ENCODE peak calls at places on chromosome 2, in nine cellular contexts. M is GM06990, W is GM12865, P is cardiac muscle cell, G is mesothelial cell of epicardium, X is left lung, E is NB4, O is Peyer's patch, H is neural crest cell. Y is an unnamed sample.

GRCh38 chr2:81324046-81324445 is 1019.5 kb upstream of the LRRTM1 start:
- DNase-seq in M (no peak), W (peak), P (peak), G (no peak), X (no peak), E (peak), O (peak), H (no peak), Y (no peak)

GRCh38 chr2:183126635-183127034 is 2.4 kb downstream of the NUP35 start:
- DNase-seq in M (no peak), W (no peak), P (no peak), G (no peak), X (no peak), E (no peak), O (no peak), H (no peak), Y (no peak)

GRCh38 chr2:74548285-74548918 is 5.3 kb downstream of the LOXL3 start:
- DNase-seq in M (no peak), W (no peak), P (no peak), G (no peak), X (no peak), E (no peak), O (no peak), H (no peak), Y (peak)

GRCh38 chr2:31983762-31984467 is 26.9 kb downstream of the MEMO1 start:
- DNase-seq in M (no peak), W (no peak), P (no peak), G (no peak), X (no peak), E (no peak), O (no peak), H (no peak), Y (no peak)

GRCh38 chr2:8479298-8479697 is 202.6 kb upstream of the ID2 start:
- DNase-seq in M (no peak), W (no peak), P (peak), G (no peak), X (no peak), E (no peak), O (no peak), H (no peak), Y (no peak)

GRCh38 chr2:120791961-120792295 is 56.3 kb downstream of the GLI2 start:
- DNase-seq in M (no peak), W (no peak), P (no peak), G (no peak), X (no peak), E (no peak), O (no peak), H (no peak), Y (no peak)

GRCh38 chr2:163665051-163665450 is 70.8 kb downstream of the FIGN start:
- DNase-seq in M (no peak), W (no peak), P (no peak), G (no peak), X (no peak), E (no peak), O (no peak), H (no peak), Y (no peak)

GRCh38 chr2:218022851-218023530 is 20.2 kb upstream of the TNS1 start:
- DNase-seq in M (no peak), W (no peak), P (no peak), G (no peak), X (peak), E (no peak), O (peak), H (no peak), Y (peak)

GRCh38 chr2:13005761-13006336 is 289.1 kb downstream of the TRIB2 start:
- DNase-seq in M (no peak), W (no peak), P (peak), G (no peak), X (no peak), E (no peak), O (no peak), H (no peak), Y (no peak)

GRCh38 chr2:74764429-74765272 is 69.3 kb upstream of the HK2 start:
- DNase-seq in M (no peak), W (peak), P (peak), G (no peak), X (no peak), E (peak), O (no peak), H (no peak), Y (no peak)

GRCh38 chr2:19362094-19362649 is 3.7 kb upstream of the OSR1 start:
- DNase-seq in M (no peak), W (no peak), P (no peak), G (no peak), X (no peak), E (peak), O (no peak), H (no peak), Y (no peak)

GRCh38 chr2:71607490-71607889 is 154.1 kb downstream of the DYSF start:
- DNase-seq in M (no peak), W (no peak), P (no peak), G (peak), X (peak), E (no peak), O (no peak), H (no peak), Y (no peak)

GRCh38 chr2:138602166-138602460 is 100.5 kb downstream of the SPOPL start:
- DNase-seq in M (no peak), W (no peak), P (no peak), G (no peak), X (no peak), E (no peak), O (no peak), H (no peak), Y (no peak)

GRCh38 chr2:32135409-32135808 is 30.3 kb upstream of the SLC30A6 start:
- DNase-seq in M (peak), W (peak), P (peak), G (no peak), X (no peak), E (peak), O (peak), H (no peak), Y (no peak)

GRCh38 chr2:178733975-178734374 is 73.2 kb downstream of the TTN start:
- DNase-seq in M (no peak), W (no peak), P (no peak), G (no peak), X (no peak), E (no peak), O (no peak), H (no peak), Y (no peak)

GRCh38 chr2:46796843-46797625 is 118.6 kb downstream of the MCFD2 start:
- DNase-seq in M (no peak), W (no peak), P (no peak), G (no peak), X (no peak), E (no peak), O (no peak), H (no peak), Y (no peak)

GRCh38 chr2:236988690-236989639 is 96.7 kb upstream of the COPS8 start:
- DNase-seq in M (no peak), W (no peak), P (peak), G (no peak), X (peak), E (no peak), O (no peak), H (peak), Y (peak)

GRCh38 chr2:12797815-12798214 is 81.1 kb downstream of the TRIB2 start:
- DNase-seq in M (no peak), W (no peak), P (peak), G (no peak), X (no peak), E (peak), O (no peak), H (no peak), Y (no peak)

GRCh38 chr2:238730001-238730669 is 117.8 kb upstream of the TWIST2 start:
- DNase-seq in M (no peak), W (no peak), P (no peak), G (no peak), X (no peak), E (no peak), O (no peak), H (no peak), Y (no peak)

GRCh38 chr2:241540391-241540765 is 18.2 kb upstream of the BOK start:
- DNase-seq in M (no peak), W (no peak), P (no peak), G (no peak), X (peak), E (no peak), O (no peak), H (no peak), Y (no peak)
- TF ChIP-seq CTCF in M (no peak), W (no peak), P (no peak), G (no peak), X (no peak), E (no peak), O (no peak), H (no peak), Y (no peak)

GRCh38 chr2:68912732-68913131 is 40.0 kb downstream of the GKN2 start:
- DNase-seq in M (no peak), W (no peak), P (no peak), G (no peak), X (no peak), E (peak), O (no peak), H (no peak), Y (no peak)
- TF ChIP-seq CTCF in M (no peak), W (no peak), P (no peak), G (no peak), X (no peak), E (no peak), O (no peak), H (no peak), Y (no peak)

GRCh38 chr2:78506301-78506700 is 519.2 kb upstream of the REG3G start:
- DNase-seq in M (no peak), W (no peak), P (no peak), G (no peak), X (no peak), E (no peak), O (no peak), H (no peak), Y (no peak)
- TF ChIP-seq CTCF in M (no peak), W (no peak), P (no peak), G (no peak), X (no peak), E (no peak), O (no peak), H (no peak), Y (no peak)

DNA sequence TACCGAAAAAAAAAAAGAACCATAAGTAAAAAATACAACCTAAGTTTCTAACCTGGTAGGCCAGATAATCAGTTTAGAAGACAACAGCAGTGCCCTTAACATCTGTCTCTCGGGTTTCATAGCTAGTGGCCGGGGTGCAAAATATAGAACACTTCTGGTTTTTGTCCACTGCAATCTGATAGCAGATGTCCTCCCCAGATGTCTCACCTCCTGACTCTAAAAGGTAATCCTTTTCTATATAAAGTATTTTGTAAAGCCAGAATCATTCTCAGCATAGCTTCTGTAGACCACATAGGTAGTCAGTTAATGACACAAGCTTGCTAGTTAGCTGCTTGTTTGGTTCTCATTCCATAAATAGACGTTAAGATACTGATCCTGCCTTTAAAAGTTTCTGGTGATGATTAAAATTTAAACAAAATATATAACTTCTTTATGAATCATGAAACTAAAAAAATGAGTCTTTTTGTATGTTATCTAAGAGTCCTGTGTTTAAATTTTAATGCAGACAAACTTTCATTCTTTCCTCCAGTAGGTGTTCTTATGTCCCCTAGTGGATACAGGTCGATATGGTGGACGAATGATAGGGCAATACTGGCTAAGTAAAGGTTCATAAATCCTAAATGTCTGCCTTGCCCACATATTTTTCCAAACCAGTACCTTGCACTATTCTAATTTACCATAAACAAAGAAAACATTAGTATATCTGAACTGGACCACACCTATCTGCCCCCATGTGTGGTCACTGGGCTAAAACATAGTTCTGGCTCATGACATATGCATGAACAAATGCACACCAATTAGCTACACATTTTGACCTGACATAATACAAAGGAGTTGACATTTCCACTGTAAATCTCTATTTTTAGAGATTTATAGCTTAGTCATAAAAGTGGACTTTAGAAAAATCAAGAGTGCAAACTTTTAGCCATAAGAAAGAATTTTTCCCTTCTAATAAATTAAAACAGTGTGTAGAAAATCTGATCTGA is 171.0 kb downstream of the SRBD1 start:
- DNase-seq in M (peak), W (peak), P (peak), G (no peak), X (no peak), E (no peak), O (no peak), H (no peak), Y (no peak)
- TF ChIP-seq CTCF in M (no peak), W (no peak), P (peak), G (no peak), X (no peak), E (no peak), O (no peak), H (no peak), Y (no peak)

GRCh38 chr2:57906152-57906732 is 140.4 kb upstream of the VRK2 start:
- DNase-seq in M (no peak), W (peak), P (peak), G (no peak), X (no peak), E (peak), O (no peak), H (no peak), Y (no peak)
- TF ChIP-seq CTCF in M (peak), W (peak), P (peak), G (peak), X (peak), E (peak), O (peak), H (peak), Y (peak)

DNA sequence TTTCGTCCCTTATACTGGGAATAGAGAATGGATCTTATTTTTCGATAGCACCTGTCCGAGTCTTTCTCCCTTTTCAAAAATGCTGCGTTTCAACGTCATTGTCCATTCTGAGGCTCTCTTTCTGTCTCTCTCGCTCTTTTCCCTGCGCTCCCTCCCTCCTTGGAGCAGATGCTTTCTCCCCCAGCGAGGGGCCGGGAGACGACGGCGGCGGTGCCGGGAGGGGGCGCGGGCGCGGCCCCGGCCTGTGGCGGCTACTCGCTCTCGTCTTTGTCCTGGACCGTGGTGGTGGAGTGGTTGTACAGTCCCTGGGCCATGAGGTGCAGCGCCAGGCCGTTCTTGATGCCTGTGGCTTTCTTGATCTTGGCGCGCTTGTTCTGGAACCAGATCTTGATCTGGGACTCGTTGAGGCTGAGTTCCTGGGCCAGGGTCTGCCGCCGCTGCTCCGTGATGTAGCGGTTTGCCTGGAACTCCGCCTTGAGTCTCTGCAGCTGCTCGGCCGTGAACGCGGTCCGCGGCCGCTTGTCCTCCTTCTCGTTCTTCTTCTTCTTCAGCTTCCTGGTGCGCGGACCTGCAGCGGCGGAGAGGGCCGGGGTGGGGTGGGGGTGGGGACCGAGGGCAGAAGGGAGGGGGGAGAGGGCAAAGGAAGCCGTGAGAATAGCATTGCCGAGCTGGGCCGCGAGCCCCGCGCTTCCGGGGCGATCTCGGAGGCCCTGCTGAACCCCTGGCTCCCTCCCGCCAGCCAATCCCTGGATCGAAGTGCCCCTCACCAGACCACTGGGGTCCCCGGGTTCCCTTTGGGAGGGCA is 4.6 kb downstream of the EN1 start:
- DNase-seq in M (no peak), W (no peak), P (peak), G (no peak), X (no peak), E (no peak), O (no peak), H (peak), Y (no peak)
- TF ChIP-seq CTCF in M (no peak), W (no peak), P (no peak), G (no peak), X (no peak), E (no peak), O (no peak), H (no peak), Y (no peak)

GRCh38 chr2:7116516-7116915 is 199.3 kb downstream of the RNF144A start:
- DNase-seq in M (no peak), W (no peak), P (no peak), G (no peak), X (no peak), E (no peak), O (no peak), H (no peak), Y (no peak)

GRCh38 chr2:7119504-7119835 is 202.3 kb downstream of the RNF144A start:
- DNase-seq in M (no peak), W (no peak), P (no peak), G (no peak), X (no peak), E (no peak), O (no peak), H (no peak), Y (no peak)

GRCh38 chr2:7115364-7115763 is 198.2 kb downstream of the RNF144A start:
- DNase-seq in M (no peak), W (no peak), P (no peak), G (no peak), X (no peak), E (no peak), O (no peak), H (no peak), Y (no peak)

GRCh38 chr2:7121851-7122250 is 204.6 kb downstream of the RNF144A start:
- DNase-seq in M (no peak), W (no peak), P (no peak), G (no peak), X (no peak), E (no peak), O (no peak), H (no peak), Y (no peak)

DNA sequence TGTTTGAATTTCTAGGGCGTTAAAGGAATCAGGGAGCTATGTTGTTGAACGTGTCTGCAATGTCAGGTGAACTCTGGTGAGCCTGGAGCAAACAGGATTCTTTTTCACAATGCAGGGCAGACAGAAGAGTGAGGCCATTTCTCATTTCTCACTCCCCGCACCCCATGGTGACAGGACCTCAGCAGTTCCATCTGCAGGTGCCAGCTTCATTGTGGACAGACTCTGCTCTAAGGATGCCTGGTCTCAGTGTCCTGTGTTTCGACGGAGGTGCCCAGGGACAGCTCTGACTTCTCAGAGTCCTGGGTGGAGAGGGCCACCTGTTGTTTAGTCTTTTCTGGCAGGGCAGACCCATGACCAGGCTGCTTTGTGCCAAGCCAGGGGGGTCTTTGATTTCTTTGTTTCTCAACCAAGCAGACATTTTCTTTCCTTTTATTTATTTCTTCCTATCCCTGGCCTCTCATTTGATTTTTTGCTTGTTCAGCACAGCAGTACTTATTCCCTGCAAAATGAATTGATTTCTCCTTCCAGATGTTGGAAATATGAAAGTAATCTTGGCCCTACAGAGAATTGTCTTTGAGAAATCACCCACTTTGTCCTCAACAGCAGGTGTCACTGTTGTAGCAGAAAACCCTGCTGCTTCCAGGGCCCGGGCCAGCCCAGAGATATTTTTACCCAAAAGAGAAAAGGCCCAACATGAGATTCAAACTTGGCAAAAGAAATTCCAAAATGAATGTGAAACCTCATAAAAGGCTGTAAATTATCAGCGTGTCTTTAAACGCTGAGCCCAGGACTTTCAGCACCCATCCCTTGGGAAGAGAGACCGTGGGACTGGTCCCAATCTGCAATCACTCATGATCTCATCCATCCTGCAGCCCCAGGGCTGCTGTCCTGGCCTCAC is 201.6 kb downstream of the RNF144A start:
- DNase-seq in M (no peak), W (peak), P (peak), G (no peak), X (no peak), E (peak), O (no peak), H (peak), Y (no peak)
- TF ChIP-seq CTCF in M (peak), W (peak), P (peak), G (peak), X (no peak), E (peak), O (no peak), H (peak), Y (no peak)